ENCODE peak calls at places on chromosome 12, in seven cellular contexts. H, Y, N, W, G, E and P are unnamed samples.

GRCh38 chr12:96136720-96137378 is 57.3 kb upstream of the ELK3 start:
- DNase-seq in H (no peak), N (no peak), W (no peak), E (no peak), G (no peak), Y (peak), P (no peak)

GRCh38 chr12:124727244-124727673 is 136.4 kb downstream of the SCARB1 start:
- DNase-seq in E (peak), G (peak), N (no peak), Y (peak), H (peak), W (peak), P (no peak)

GRCh38 chr12:66279127-66279712 is 23.1 kb upstream of the HELB start:
- DNase-seq in E (no peak), Y (peak), H (no peak), W (no peak), N (no peak), G (no peak), P (no peak)

GRCh38 chr12:47819902-47820630 is at the start of gene HDAC7:
- DNase-seq in E (peak), Y (peak), G (peak), W (peak), H (peak), N (peak), P (peak)

GRCh38 chr12:112183141-112183581 is 57.8 kb downstream of the TRAFD1 start:
- DNase-seq in Y (peak), N (no peak), E (no peak), G (no peak), H (no peak), W (peak), P (no peak)

GRCh38 chr12:103308396-103308795 is 187.4 kb downstream of the C12orf42 start:
- DNase-seq in E (no peak), H (no peak), Y (no peak), G (no peak), W (no peak), N (no peak), P (no peak)

GRCh38 chr12:75087656-75088055 is 122.0 kb downstream of the KCNC2 start:
- DNase-seq in N (no peak), Y (peak), W (no peak), G (no peak), E (no peak), H (no peak), P (no peak)

GRCh38 chr12:2624543-2625266 is 170.1 kb upstream of the FKBP4 start:
- DNase-seq in W (no peak), H (no peak), G (no peak), N (peak), Y (peak), E (no peak), P (no peak)

GRCh38 chr12:105060715-105061378 is 23.4 kb downstream of the ALDH1L2 start:
- DNase-seq in Y (peak), N (no peak), H (no peak), G (no peak), E (no peak), W (no peak), P (no peak)

GRCh38 chr12:25023808-25024207 is 74.9 kb upstream of the BCAT1 start:
- DNase-seq in H (no peak), G (no peak), W (no peak), Y (no peak), E (no peak), N (no peak), P (peak)

GRCh38 chr12:69290545-69291277 is 51.3 kb downstream of the CPSF6 start:
- DNase-seq in N (peak), G (peak), Y (peak), H (peak), E (no peak), W (peak), P (peak)

GRCh38 chr12:54368709-54369596 is 4.7 kb upstream of the GPR84 start:
- DNase-seq in H (peak), Y (peak), G (peak), W (peak), N (peak), E (peak), P (peak)

GRCh38 chr12:44295958-44296623 is 460.2 kb downstream of the TMEM117 start:
- DNase-seq in H (no peak), E (no peak), N (no peak), G (no peak), W (no peak), Y (no peak), P (no peak)

GRCh38 chr12:110826592-110827200 is 20.1 kb upstream of the CCDC63 start:
- DNase-seq in Y (peak), G (peak), N (peak), E (peak), H (peak), W (peak), P (peak)
- H3K4me3 ChIP-seq in Y (peak), G (peak), N (no peak), E (no peak), H (no peak), W (peak), P (peak)

GRCh38 chr12:45426294-45426693 is 210.4 kb downstream of the ANO6 start:
- DNase-seq in H (no peak), W (no peak), G (no peak), E (no peak), N (no peak), Y (no peak), P (no peak)
- H3K4me3 ChIP-seq in H (no peak), W (no peak), G (no peak), E (no peak), N (no peak), Y (no peak), P (no peak)

GRCh38 chr12:48903363-48903981 is 21.8 kb downstream of the FKBP11 start:
- DNase-seq in G (peak), N (no peak), E (no peak), W (peak), Y (peak), H (no peak), P (no peak)
- H3K4me3 ChIP-seq in G (peak), N (no peak), E (no peak), W (no peak), Y (no peak), H (peak), P (no peak)

DNA sequence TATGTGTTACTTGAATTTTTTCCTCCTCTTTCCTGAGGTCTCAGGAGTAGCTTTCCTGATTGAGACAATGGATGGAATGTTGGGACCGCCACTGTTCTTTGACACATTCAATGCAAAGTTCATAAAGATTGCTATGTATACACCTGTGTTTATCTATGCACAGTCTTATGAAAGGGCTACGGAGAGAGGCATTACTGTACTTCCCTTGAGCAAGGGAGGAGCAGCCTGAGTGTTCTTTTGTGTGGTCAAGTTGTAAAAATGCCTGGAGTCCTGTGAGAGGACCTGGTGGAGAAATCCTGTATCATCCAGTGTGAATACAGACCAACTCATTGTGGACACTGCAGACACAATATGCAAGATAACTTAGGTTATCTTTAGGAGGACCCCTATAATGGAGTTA is 1.2 kb downstream of the SRGAP1 start:
- DNase-seq in Y (peak), G (no peak), E (no peak), H (no peak), W (peak), N (peak), P (no peak)
- H3K4me3 ChIP-seq in Y (peak), G (peak), E (peak), H (peak), W (peak), N (peak), P (no peak)

DNA sequence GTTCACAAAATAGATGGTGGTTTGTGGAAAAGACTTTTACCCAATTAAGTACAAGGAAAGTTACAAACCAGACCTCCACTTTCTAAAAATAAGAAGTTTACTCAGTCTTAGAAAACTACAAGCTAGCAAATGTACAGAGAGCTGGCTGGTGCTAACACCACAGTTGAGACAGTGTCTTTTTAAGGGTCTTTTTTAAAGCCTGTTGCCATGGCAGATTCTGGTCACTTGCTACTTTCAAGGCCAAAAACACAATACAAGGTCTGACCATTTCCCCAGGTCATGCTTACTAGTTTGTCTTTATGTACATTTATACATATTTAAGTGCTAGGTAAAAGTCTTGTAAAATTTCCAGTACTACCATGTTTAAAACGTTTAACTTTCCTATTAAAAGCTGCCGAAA is 2.4 kb downstream of the BTG1 start:
- DNase-seq in W (no peak), N (no peak), Y (peak), G (no peak), E (no peak), H (no peak), P (no peak)
- H3K4me3 ChIP-seq in W (peak), N (peak), Y (peak), G (peak), E (peak), H (peak), P (no peak)

GRCh38 chr12:21677622-21678277 is 20.1 kb upstream of the LDHB start:
- DNase-seq in N (no peak), G (no peak), H (no peak), W (no peak), E (no peak), Y (peak), P (no peak)

GRCh38 chr12:21676781-21677180 is 19.1 kb upstream of the LDHB start:
- DNase-seq in N (no peak), W (no peak), E (no peak), H (no peak), G (no peak), Y (no peak), P (no peak)

GRCh38 chr12:21677204-21677603 is 19.6 kb upstream of the LDHB start:
- DNase-seq in Y (no peak), G (no peak), E (peak), W (no peak), N (no peak), H (no peak), P (no peak)

GRCh38 chr12:21675641-21676040 is 18.0 kb upstream of the LDHB start:
- DNase-seq in H (no peak), Y (no peak), E (no peak), W (no peak), N (no peak), G (no peak), P (no peak)

DNA sequence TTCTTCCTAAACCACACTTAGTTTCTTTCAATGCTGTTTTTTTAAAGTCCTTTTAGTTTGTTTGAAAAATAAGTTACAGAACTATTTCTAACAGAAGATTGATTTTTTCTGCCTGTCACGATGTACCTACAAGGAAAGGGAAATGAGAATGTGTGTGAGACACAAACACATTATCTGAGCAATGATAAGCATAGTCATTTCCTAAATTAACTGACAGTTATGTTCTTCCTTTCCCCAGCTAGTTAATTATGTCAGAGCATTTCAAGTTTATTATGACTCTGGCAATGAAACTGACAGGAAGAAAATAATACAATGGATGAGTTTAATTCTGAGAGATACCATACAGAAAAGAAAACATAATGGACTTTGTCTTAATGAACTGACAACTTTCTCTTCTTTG is 21.3 kb upstream of the LDHB start:
- DNase-seq in E (no peak), W (no peak), H (no peak), G (no peak), N (no peak), Y (no peak), P (no peak)
- H3K4me3 ChIP-seq in E (no peak), W (no peak), H (no peak), G (no peak), N (no peak), Y (no peak), P (no peak)

DNA sequence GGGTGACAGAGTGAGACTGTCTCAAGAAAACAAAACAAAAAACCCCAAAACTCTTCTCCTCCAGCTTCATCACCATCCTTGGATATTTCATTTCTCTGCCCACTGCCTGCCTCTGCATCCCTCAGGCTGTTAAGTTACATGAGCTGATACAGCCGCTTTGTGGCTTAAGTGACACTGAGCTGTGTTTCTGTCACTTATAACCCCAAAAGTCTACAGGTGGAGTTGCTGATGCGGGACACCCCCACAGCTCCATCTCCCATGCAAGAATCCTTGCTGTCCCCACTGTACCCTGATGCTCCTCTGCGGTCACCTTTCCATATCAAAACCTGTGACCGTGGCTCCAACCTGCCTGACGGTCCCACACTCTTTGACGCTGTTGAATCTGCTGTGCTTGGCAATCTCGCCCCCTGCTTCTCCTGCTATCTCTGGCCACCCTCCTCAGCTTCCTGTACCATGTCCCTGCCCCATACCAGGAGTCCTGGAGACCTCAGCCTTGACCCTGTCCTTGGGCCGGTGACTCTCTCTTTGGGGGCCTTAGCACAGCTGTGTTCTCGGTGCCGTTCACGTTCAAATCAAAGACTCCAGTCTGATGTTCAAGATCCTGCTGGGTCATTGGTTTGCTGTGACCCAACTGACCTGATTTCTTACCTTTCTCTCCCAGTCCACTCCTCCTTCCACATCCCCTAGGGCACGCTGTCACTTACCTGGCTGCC is 20.3 kb downstream of the HVCN1 start:
- DNase-seq in E (no peak), W (no peak), G (no peak), Y (no peak), N (no peak), H (no peak), P (no peak)
- H3K4me3 ChIP-seq in E (no peak), W (no peak), G (no peak), Y (no peak), N (no peak), H (no peak), P (no peak)